ENCODE peak calls at places on chromosomes 3 and 15, in four cellular contexts. S, Z, Q and T are unnamed samples.

GRCh38 chr3:119350114-119350513 is 55.9 kb downstream of the ARHGAP31 start:
- DNase-seq in S (no peak), Z (no peak), Q (peak; percentile 51), T (no peak)

GRCh38 chr3:167318996-167319615 is 61.0 kb downstream of the ZBBX start:
- DNase-seq in S (no peak), Z (no peak), Q (no peak), T (no peak)

GRCh38 chr3:86814321-86814720 is 176.6 kb downstream of the VGLL3 start:
- DNase-seq in S (no peak), Z (no peak), Q (no peak), T (no peak)

GRCh38 chr3:10522646-10523303 is 17.4 kb upstream of the ATP2B2 start:
- DNase-seq in S (no peak), Z (no peak), Q (no peak), T (no peak)

GRCh38 chr3:42270561-42270960 is 4.6 kb upstream of the CCK start:
- DNase-seq in S (no peak), Z (no peak), Q (no peak), T (no peak)

GRCh38 chr3:78013653-78014052 is 973.8 kb downstream of the ROBO2 start:
- DNase-seq in S (no peak), Z (no peak), Q (no peak), T (no peak)

GRCh38 chr15:80059786-80060489 is 462 bp downstream of the ZFAND6 start:
- DNase-seq in S (peak; percentile 42), Z (peak; percentile 71), Q (no peak), T (peak; percentile 35)

GRCh38 chr15:100333236-100333635 is 8.5 kb downstream of the ADAMTS17 start:
- DNase-seq in S (no peak), Z (no peak), Q (no peak), T (no peak)

GRCh38 chr15:20348900-20349773 is 192.5 kb downstream of the GOLGA6L6 start:
- DNase-seq in S (no peak), Z (no peak), Q (peak; percentile 46), T (no peak)

GRCh38 chr3:183764854-183765731 is 60.3 kb downstream of the MAP6D1 start:
- DNase-seq in S (no peak), Z (no peak), Q (no peak), T (no peak)

GRCh38 chr15:88300861-88301260 is 44.3 kb upstream of the NTRK3 start:
- DNase-seq in S (no peak), Z (no peak), Q (no peak), T (no peak)

GRCh38 chr3:146164071-146164470 is 3.1 kb upstream of the PLOD2 start:
- DNase-seq in S (no peak), Z (no peak), Q (no peak), T (no peak)

GRCh38 chr15:101258238-101259144 is 6.6 kb upstream of the CHSY1 start:
- DNase-seq in S (peak; percentile 45), Z (no peak), Q (peak; percentile 62), T (no peak)

GRCh38 chr3:100781311-100781710 is 72.0 kb downstream of the TFG start:
- DNase-seq in S (no peak), Z (no peak), Q (no peak), T (no peak)

GRCh38 chr15:92848852-92849598 is 51.1 kb upstream of the CHD2 start:
- DNase-seq in S (peak; percentile 9), Z (peak; percentile 25), Q (no peak), T (peak; percentile 30)

GRCh38 chr3:88509582-88509981 is 359.8 kb downstream of the C3orf38 start:
- DNase-seq in S (no peak), Z (no peak), Q (no peak), T (no peak)

GRCh38 chr3:31253782-31254181 is 278.9 kb upstream of the STT3B start:
- DNase-seq in S (no peak), Z (no peak), Q (no peak), T (no peak)

GRCh38 chr3:62686916-62687315 is 188.3 kb downstream of the CADPS start:
- DNase-seq in S (no peak), Z (no peak), Q (no peak), T (no peak)

GRCh38 chr3:5806192-5806591 is 618.7 kb downstream of the EDEM1 start:
- DNase-seq in S (no peak), Z (no peak), Q (no peak), T (no peak)

GRCh38 chr3:11363732-11364131 is 91.5 kb downstream of the ATG7 start:
- DNase-seq in S (no peak), Z (no peak), Q (no peak), T (no peak)

GRCh38 chr3:62135731-62136130 is 237.6 kb downstream of the FEZF2 start:
- DNase-seq in S (no peak), Z (no peak), Q (no peak), T (no peak)

GRCh38 chr3:47016934-47017435 is 37.5 kb downstream of the NBEAL2 start:
- DNase-seq in S (no peak), Z (no peak), Q (no peak), T (no peak)

GRCh38 chr15:60299452-60300047 is 98.2 kb downstream of the ANXA2 start:
- DNase-seq in S (no peak), Z (no peak), Q (no peak), T (no peak)

GRCh38 chr3:151639096-151639740 is 94.5 kb upstream of the AADACL2 start:
- DNase-seq in S (no peak), Z (no peak), Q (no peak), T (no peak)

GRCh38 chr3:121661376-121661775 is 673 bp upstream of the HCLS1 start:
- DNase-seq in S (no peak), Z (no peak), Q (no peak), T (no peak)

GRCh38 chr15:95829062-95829461 is 501.4 kb upstream of the NR2F2 start:
- DNase-seq in S (no peak), Z (no peak), Q (no peak), T (no peak)

GRCh38 chr3:145739926-145740325 is 421.1 kb downstream of the PLOD2 start:
- DNase-seq in S (no peak), Z (no peak), Q (no peak), T (no peak)

GRCh38 chr3:66465587-66465986 is 35.2 kb downstream of the LRIG1 start:
- DNase-seq in S (no peak), Z (no peak), Q (no peak), T (no peak)

GRCh38 chr15:100995471-100996430 is 76.6 kb downstream of the LRRK1 start:
- DNase-seq in S (no peak), Z (no peak), Q (no peak), T (no peak)

GRCh38 chr3:70811880-70812279 is 499.4 kb upstream of the MDFIC2 start:
- DNase-seq in S (no peak), Z (no peak), Q (peak; percentile 36), T (no peak)

GRCh38 chr3:71022552-71023335 is 560.8 kb downstream of the FOXP1 start:
- DNase-seq in S (no peak), Z (no peak), Q (no peak), T (no peak)

GRCh38 chr15:26011916-26012315 is 148.8 kb upstream of the ATP10A start:
- DNase-seq in S (no peak), Z (no peak), Q (no peak), T (no peak)

GRCh38 chr3:128073185-128073725 is 21.0 kb downstream of the SEC61A1 start:
- DNase-seq in S (no peak), Z (no peak), Q (no peak), T (no peak)

GRCh38 chr3:114660124-114660523 is 366.3 kb downstream of the TIGIT start:
- DNase-seq in S (no peak), Z (no peak), Q (peak; percentile 44), T (no peak)